ENCODE peak calls at places on chromosome 9, in five cellular contexts. One of them, this sample, is unnamed.

GRCh38 chr9:117451336-117451735 is 36.5 kb upstream of the ASTN2 start:
- DNase-seq in gastrocnemius medialis: no peak
- DNase-seq in pancreas: no peak
- DNase-seq in mucosa of descending colon: no peak
- DNase-seq in colonic mucosa: no peak
- DNase-seq in this sample: no peak

GRCh38 chr9:127874301-127875216 is 2.9 kb downstream of the AK1 start:
- DNase-seq in gastrocnemius medialis: no peak
- DNase-seq in pancreas: no peak
- DNase-seq in mucosa of descending colon: no peak
- DNase-seq in colonic mucosa: no peak
- DNase-seq in this sample: no peak

GRCh38 chr9:16828335-16829281 is 41.9 kb downstream of the BNC2 start:
- DNase-seq in gastrocnemius medialis: peak; percentile 4
- DNase-seq in pancreas: peak; percentile 13
- DNase-seq in mucosa of descending colon: no peak
- DNase-seq in colonic mucosa: peak; percentile 21
- DNase-seq in this sample: peak; percentile 38

GRCh38 chr9:117121331-117121730 is 293.5 kb downstream of the ASTN2 start:
- DNase-seq in gastrocnemius medialis: no peak
- DNase-seq in pancreas: no peak
- DNase-seq in mucosa of descending colon: no peak
- DNase-seq in colonic mucosa: no peak
- DNase-seq in this sample: no peak

GRCh38 chr9:129597355-129598088 is 23.4 kb downstream of the C9orf50 start:
- DNase-seq in gastrocnemius medialis: no peak
- DNase-seq in pancreas: peak; percentile 61
- DNase-seq in mucosa of descending colon: peak; percentile 85
- DNase-seq in colonic mucosa: peak; percentile 77
- DNase-seq in this sample: peak; percentile 60

GRCh38 chr9:74496819-74497749 is at the start of gene RORB:
- DNase-seq in gastrocnemius medialis: peak; percentile 16
- DNase-seq in pancreas: peak; percentile 25
- DNase-seq in mucosa of descending colon: peak; percentile 53
- DNase-seq in colonic mucosa: peak; percentile 44
- DNase-seq in this sample: peak; percentile 53

GRCh38 chr9:95771556-95772280 is 103.8 kb upstream of the ERCC6L2 start:
- DNase-seq in gastrocnemius medialis: no peak
- DNase-seq in pancreas: no peak
- DNase-seq in mucosa of descending colon: no peak
- DNase-seq in colonic mucosa: peak; percentile 31
- DNase-seq in this sample: peak; percentile 95

GRCh38 chr9:74645007-74645639 is 148.0 kb downstream of the RORB start:
- DNase-seq in gastrocnemius medialis: no peak
- DNase-seq in pancreas: no peak
- DNase-seq in mucosa of descending colon: no peak
- DNase-seq in colonic mucosa: no peak
- DNase-seq in this sample: no peak

GRCh38 chr9:121651295-121652036 is at the start of gene DAB2IP:
- DNase-seq in gastrocnemius medialis: no peak
- DNase-seq in pancreas: peak; percentile 69
- DNase-seq in mucosa of descending colon: peak; percentile 60
- DNase-seq in colonic mucosa: peak; percentile 71
- DNase-seq in this sample: peak; percentile 85

GRCh38 chr9:35998333-35998732 is 38.4 kb upstream of the RECK start:
- DNase-seq in gastrocnemius medialis: no peak
- DNase-seq in pancreas: no peak
- DNase-seq in mucosa of descending colon: no peak
- DNase-seq in colonic mucosa: no peak
- DNase-seq in this sample: no peak

GRCh38 chr9:125203259-125203658 is 2.9 kb downstream of the RABEPK start:
- DNase-seq in gastrocnemius medialis: no peak
- DNase-seq in pancreas: no peak
- DNase-seq in mucosa of descending colon: no peak
- DNase-seq in colonic mucosa: no peak
- DNase-seq in this sample: peak; percentile 41

GRCh38 chr9:92328225-92328624 is 2.5 kb downstream of the CENPP start:
- DNase-seq in gastrocnemius medialis: no peak
- DNase-seq in pancreas: no peak
- DNase-seq in mucosa of descending colon: no peak
- DNase-seq in colonic mucosa: no peak
- DNase-seq in this sample: peak; percentile 27

GRCh38 chr9:5357431-5358105 is 17.9 kb upstream of the RLN1 start:
- DNase-seq in gastrocnemius medialis: no peak
- DNase-seq in pancreas: no peak
- DNase-seq in mucosa of descending colon: no peak
- DNase-seq in colonic mucosa: no peak
- DNase-seq in this sample: no peak

GRCh38 chr9:7827792-7828191 is 28.2 kb upstream of the DMAC1 start:
- DNase-seq in gastrocnemius medialis: no peak
- DNase-seq in pancreas: no peak
- DNase-seq in mucosa of descending colon: no peak
- DNase-seq in colonic mucosa: no peak
- DNase-seq in this sample: no peak

GRCh38 chr9:90539266-90539665 is 103.4 kb downstream of the DIRAS2 start:
- DNase-seq in gastrocnemius medialis: no peak
- DNase-seq in pancreas: no peak
- DNase-seq in mucosa of descending colon: no peak
- DNase-seq in colonic mucosa: no peak
- DNase-seq in this sample: no peak

GRCh38 chr9:96270236-96270635 is 31.7 kb downstream of the HSD17B3 start:
- DNase-seq in gastrocnemius medialis: no peak
- DNase-seq in pancreas: no peak
- DNase-seq in mucosa of descending colon: no peak
- DNase-seq in colonic mucosa: no peak
- DNase-seq in this sample: no peak

GRCh38 chr9:118928723-118929122 is 440.5 kb downstream of the BRINP1 start:
- DNase-seq in gastrocnemius medialis: no peak
- DNase-seq in pancreas: no peak
- DNase-seq in mucosa of descending colon: no peak
- DNase-seq in colonic mucosa: no peak
- DNase-seq in this sample: no peak

GRCh38 chr9:134154262-134154701 is 10.1 kb downstream of the RNU6ATAC start:
- DNase-seq in gastrocnemius medialis: no peak
- DNase-seq in pancreas: no peak
- DNase-seq in mucosa of descending colon: no peak
- DNase-seq in colonic mucosa: no peak
- DNase-seq in this sample: no peak

GRCh38 chr9:96449522-96449843 is 486 bp upstream of the HABP4 start:
- DNase-seq in gastrocnemius medialis: no peak
- DNase-seq in pancreas: no peak
- DNase-seq in mucosa of descending colon: no peak
- DNase-seq in colonic mucosa: no peak
- DNase-seq in this sample: no peak

GRCh38 chr9:111298831-111299603 is 31.0 kb downstream of the OR2K2 start:
- DNase-seq in gastrocnemius medialis: peak; percentile 53
- DNase-seq in pancreas: no peak
- DNase-seq in mucosa of descending colon: peak; percentile 53
- DNase-seq in colonic mucosa: no peak
- DNase-seq in this sample: peak; percentile 13

GRCh38 chr9:131096490-131097258 is at the start of gene AIF1L:
- DNase-seq in gastrocnemius medialis: no peak
- DNase-seq in pancreas: peak; percentile 37
- DNase-seq in mucosa of descending colon: no peak
- DNase-seq in colonic mucosa: peak; percentile 38
- DNase-seq in this sample: no peak

GRCh38 chr9:81787747-81788632 is 98.6 kb upstream of the TLE1 start:
- DNase-seq in gastrocnemius medialis: no peak
- DNase-seq in pancreas: peak; percentile 24
- DNase-seq in mucosa of descending colon: no peak
- DNase-seq in colonic mucosa: peak; percentile 53
- DNase-seq in this sample: peak; percentile 18

GRCh38 chr9:111630182-111631070 is 708 bp upstream of the DNAJC25 start:
- DNase-seq in gastrocnemius medialis: no peak
- DNase-seq in pancreas: no peak
- DNase-seq in mucosa of descending colon: no peak
- DNase-seq in colonic mucosa: no peak
- DNase-seq in this sample: no peak

GRCh38 chr9:97501972-97502221 is 431 bp downstream of the TMOD1 start:
- DNase-seq in gastrocnemius medialis: no peak
- DNase-seq in pancreas: no peak
- DNase-seq in mucosa of descending colon: no peak
- DNase-seq in colonic mucosa: no peak
- DNase-seq in this sample: no peak

GRCh38 chr9:13239208-13239607 is 40.3 kb downstream of the MPDZ start:
- DNase-seq in gastrocnemius medialis: no peak
- DNase-seq in pancreas: no peak
- DNase-seq in mucosa of descending colon: no peak
- DNase-seq in colonic mucosa: no peak
- DNase-seq in this sample: no peak

GRCh38 chr9:123738664-123739063 is 191.3 kb downstream of the DENND1A start:
- DNase-seq in gastrocnemius medialis: no peak
- DNase-seq in pancreas: no peak
- DNase-seq in mucosa of descending colon: no peak
- DNase-seq in colonic mucosa: no peak
- DNase-seq in this sample: no peak

GRCh38 chr9:118761016-118761790 is 608.0 kb downstream of the BRINP1 start:
- DNase-seq in gastrocnemius medialis: no peak
- DNase-seq in pancreas: no peak
- DNase-seq in mucosa of descending colon: no peak
- DNase-seq in colonic mucosa: no peak
- DNase-seq in this sample: no peak

GRCh38 chr9:129990269-129991005 is 52.6 kb downstream of the FNBP1 start:
- DNase-seq in gastrocnemius medialis: no peak
- DNase-seq in pancreas: no peak
- DNase-seq in mucosa of descending colon: no peak
- DNase-seq in colonic mucosa: no peak
- DNase-seq in this sample: no peak

GRCh38 chr9:124475868-124476690 is 25.8 kb downstream of the ADGRD2 start:
- DNase-seq in gastrocnemius medialis: no peak
- DNase-seq in pancreas: no peak
- DNase-seq in mucosa of descending colon: no peak
- DNase-seq in colonic mucosa: no peak
- DNase-seq in this sample: no peak

GRCh38 chr9:117249799-117250198 is 165.1 kb downstream of the ASTN2 start:
- DNase-seq in gastrocnemius medialis: no peak
- DNase-seq in pancreas: no peak
- DNase-seq in mucosa of descending colon: no peak
- DNase-seq in colonic mucosa: no peak
- DNase-seq in this sample: no peak

GRCh38 chr9:99222416-99223280 is 566 bp downstream of the SEC61B start:
- DNase-seq in gastrocnemius medialis: no peak
- DNase-seq in pancreas: no peak
- DNase-seq in mucosa of descending colon: no peak
- DNase-seq in colonic mucosa: no peak
- DNase-seq in this sample: no peak

GRCh38 chr9:119026120-119026519 is 343.1 kb downstream of the BRINP1 start:
- DNase-seq in gastrocnemius medialis: peak; percentile 37
- DNase-seq in pancreas: no peak
- DNase-seq in mucosa of descending colon: no peak
- DNase-seq in colonic mucosa: no peak
- DNase-seq in this sample: peak; percentile 96

DNA sequence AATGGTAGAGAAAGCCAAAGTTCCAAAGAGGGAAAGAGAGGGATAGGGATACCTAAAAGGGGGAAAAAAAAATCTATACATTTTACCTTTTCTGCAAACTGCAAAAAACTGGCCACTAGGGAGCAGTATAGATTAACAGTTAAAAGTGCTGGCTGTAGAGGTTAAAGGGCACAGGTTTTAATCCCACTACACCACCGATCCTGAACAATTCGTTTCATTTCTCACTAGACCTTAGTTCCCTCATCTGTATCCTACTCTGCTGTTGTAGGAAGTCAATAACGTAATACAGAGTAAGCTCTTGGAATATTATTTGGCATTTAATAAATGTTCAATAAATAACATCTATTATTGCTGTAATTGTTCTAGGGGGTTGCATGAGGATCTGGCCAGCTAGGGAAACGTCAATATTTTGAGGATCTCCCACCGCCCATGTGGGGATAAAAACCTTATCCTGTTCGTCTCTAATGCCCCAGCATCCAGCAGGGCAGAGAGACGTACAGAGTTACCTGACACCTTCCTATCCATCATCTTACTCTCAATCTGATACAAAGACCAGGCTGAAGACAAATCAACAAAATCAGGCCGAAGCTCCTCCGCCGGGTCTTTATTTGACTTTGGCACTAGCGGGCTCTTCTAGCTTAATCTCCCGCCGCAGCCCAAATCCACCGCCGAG is 762 bp downstream of the CDC26 start:
- DNase-seq in gastrocnemius medialis: no peak
- DNase-seq in pancreas: no peak
- DNase-seq in mucosa of descending colon: no peak
- DNase-seq in colonic mucosa: peak; percentile 65
- DNase-seq in this sample: peak; percentile 85
- H3K4me1 ChIP-seq in gastrocnemius medialis: peaks cover 22% of the 10 kb centered on the region
- H3K4me1 ChIP-seq in pancreas: peaks cover 5% of the 10 kb centered on the region
- H3K4me1 ChIP-seq in mucosa of descending colon: peaks cover 22% of the 10 kb centered on the region
- H3K4me1 ChIP-seq in colonic mucosa: peaks cover 8% of the 10 kb centered on the region
- H3K4me1 ChIP-seq in this sample: peaks cover 4% of the 10 kb centered on the region

GRCh38 chr9:107792006-107792405 is 302.4 kb upstream of the KLF4 start:
- DNase-seq in gastrocnemius medialis: no peak
- DNase-seq in pancreas: no peak
- DNase-seq in mucosa of descending colon: no peak
- DNase-seq in colonic mucosa: no peak
- DNase-seq in this sample: no peak
- H3K9me3 ChIP-seq in gastrocnemius medialis: no peaks in the 10 kb centered on the region
- H3K9me3 ChIP-seq in pancreas: no peaks in the 10 kb centered on the region
- H3K9me3 ChIP-seq in mucosa of descending colon: no peaks in the 10 kb centered on the region
- H3K9me3 ChIP-seq in colonic mucosa: no peaks in the 10 kb centered on the region
- H3K9me3 ChIP-seq in this sample: no peaks in the 10 kb centered on the region

DNA sequence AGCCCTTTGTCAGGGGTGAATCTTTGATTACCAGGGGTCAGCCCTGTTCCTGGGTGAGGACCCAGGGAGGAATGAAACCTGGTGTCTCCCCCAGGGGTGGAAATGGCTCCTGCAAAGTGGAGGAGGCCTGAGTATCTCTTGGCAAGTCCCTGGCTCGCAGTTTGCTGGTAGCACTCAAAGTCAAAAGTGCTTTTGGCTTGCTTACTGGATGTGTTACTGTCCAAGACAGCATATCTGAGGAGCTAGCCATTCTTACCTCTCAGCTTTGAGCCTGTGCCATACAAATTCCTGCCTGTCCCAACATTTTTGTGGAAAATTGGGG is 9.9 kb downstream of the ZNF618 start:
- DNase-seq in gastrocnemius medialis: no peak
- DNase-seq in pancreas: no peak
- DNase-seq in mucosa of descending colon: no peak
- DNase-seq in colonic mucosa: no peak
- DNase-seq in this sample: no peak
- H3K4me3 ChIP-seq in gastrocnemius medialis: peak overlapping the region; percentile 22
- H3K4me3 ChIP-seq in pancreas: no peak overlapping the region
- H3K4me3 ChIP-seq in mucosa of descending colon: no peak overlapping the region
- H3K4me3 ChIP-seq in colonic mucosa: no peak overlapping the region
- H3K4me3 ChIP-seq in this sample: no peak overlapping the region

DNA sequence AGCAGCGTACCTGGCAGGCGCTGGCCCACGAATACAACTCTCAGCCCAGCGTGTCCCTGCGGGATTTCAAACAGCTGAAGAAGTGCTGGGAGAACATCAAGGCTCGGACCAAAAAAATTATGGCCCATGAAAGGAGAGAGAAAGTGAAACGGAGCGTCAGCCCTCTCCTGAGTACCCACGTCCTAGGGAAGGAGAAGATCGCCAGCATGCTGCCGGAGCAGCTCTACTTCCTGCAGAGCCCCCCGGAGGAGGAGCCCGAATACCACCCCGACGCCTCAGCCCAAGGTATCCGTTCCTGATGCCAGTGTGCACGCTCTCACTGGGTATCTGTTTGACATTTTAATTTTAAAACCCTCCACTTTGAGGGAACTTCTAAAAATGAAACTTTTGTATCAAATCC is 15.1 kb downstream of the MSANTD3 start:
- DNase-seq in gastrocnemius medialis: no peak
- DNase-seq in pancreas: no peak
- DNase-seq in mucosa of descending colon: no peak
- DNase-seq in colonic mucosa: no peak
- DNase-seq in this sample: no peak
- H3K4me1 ChIP-seq in gastrocnemius medialis: peaks cover 28% of the 10 kb centered on the region
- H3K4me1 ChIP-seq in pancreas: no peaks in the 10 kb centered on the region
- H3K4me1 ChIP-seq in mucosa of descending colon: peaks cover 5% of the 10 kb centered on the region
- H3K4me1 ChIP-seq in colonic mucosa: no peaks in the 10 kb centered on the region
- H3K4me1 ChIP-seq in this sample: peaks cover 7% of the 10 kb centered on the region

This sample was measured in SJCRH30.